ENCODE peak calls at places on chromosomes 13 and 19, in ten cellular contexts. O, Z, J, Q, D, H, U, B, N and P are unnamed samples.

GRCh38 chr13:31588331-31588730 is 151.0 kb upstream of the RXFP2 start:
- DNase-seq in O (no peak), Z (no peak), J (no peak), Q (no peak), D (no peak), H (no peak), U (no peak), B (no peak), N (no peak), P (no peak)

GRCh38 chr19:3098515-3099346 is 4.6 kb downstream of the GNA11 start:
- DNase-seq in O (peak), Z (no peak), J (no peak), Q (no peak), D (no peak), H (peak), U (no peak), B (peak), N (no peak), P (no peak)

GRCh38 chr19:18417250-18418033 is 1.8 kb upstream of the SSBP4 start:
- DNase-seq in O (peak), Z (peak), J (no peak), Q (no peak), D (no peak), H (peak), U (peak), B (peak), N (no peak), P (peak)

GRCh38 chr13:22883961-22884360 is 296.8 kb upstream of the SGCG start:
- DNase-seq in O (no peak), Z (no peak), J (no peak), Q (no peak), D (no peak), H (no peak), U (no peak), B (no peak), N (no peak), P (peak)

GRCh38 chr19:51524661-51525264 is 6.7 kb downstream of the SIGLEC6 start:
- DNase-seq in O (no peak), Z (no peak), J (no peak), Q (no peak), D (no peak), H (no peak), U (no peak), B (no peak), N (no peak), P (no peak)

GRCh38 chr13:113802761-113803160 is 43.7 kb downstream of the TMEM255B start:
- DNase-seq in O (no peak), Z (no peak), J (no peak), Q (no peak), D (no peak), H (no peak), U (no peak), B (no peak), N (no peak), P (no peak)

GRCh38 chr19:1577090-1577928 is 9.2 kb upstream of the MEX3D start:
- DNase-seq in O (no peak), Z (no peak), J (no peak), Q (no peak), D (no peak), H (no peak), U (no peak), B (no peak), N (no peak), P (no peak)

GRCh38 chr19:40104754-40105153 is 14.0 kb upstream of the ZNF780A start:
- DNase-seq in O (no peak), Z (no peak), J (no peak), Q (no peak), D (no peak), H (no peak), U (no peak), B (no peak), N (no peak), P (no peak)

GRCh38 chr19:53849237-53849676 is 18.4 kb upstream of the MYADM start:
- DNase-seq in O (peak), Z (no peak), J (no peak), Q (no peak), D (no peak), H (peak), U (peak), B (peak), N (no peak), P (no peak)

GRCh38 chr13:104847863-104848262 is 1687.6 kb downstream of the EFNB2 start:
- DNase-seq in O (no peak), Z (no peak), J (no peak), Q (no peak), D (no peak), H (no peak), U (no peak), B (no peak), N (no peak), P (no peak)

GRCh38 chr19:33290956-33291622 is 11.2 kb downstream of the CEBPA start:
- DNase-seq in O (no peak), Z (no peak), J (no peak), Q (no peak), D (no peak), H (no peak), U (peak), B (peak), N (no peak), P (peak)

GRCh38 chr19:38946229-38947010 is 15.7 kb downstream of the MRPS12 start:
- DNase-seq in O (no peak), Z (no peak), J (no peak), Q (no peak), D (no peak), H (no peak), U (peak), B (no peak), N (no peak), P (no peak)

GRCh38 chr19:18659281-18660050 is 22.6 kb downstream of the KLHL26 start:
- DNase-seq in O (peak), Z (no peak), J (no peak), Q (no peak), D (no peak), H (peak), U (no peak), B (peak), N (no peak), P (no peak)

GRCh38 chr19:29568036-29568788 is 37.9 kb upstream of the POP4 start:
- DNase-seq in O (no peak), Z (no peak), J (no peak), Q (no peak), D (no peak), H (no peak), U (no peak), B (no peak), N (no peak), P (no peak)

GRCh38 chr13:49625392-49626137 is 2.7 kb upstream of the ARL11 start:
- DNase-seq in O (peak), Z (no peak), J (no peak), Q (no peak), D (no peak), H (no peak), U (no peak), B (peak), N (no peak), P (peak)

GRCh38 chr13:39036212-39036611 is 1.7 kb downstream of the PROSER1 start:
- DNase-seq in O (no peak), Z (no peak), J (no peak), Q (no peak), D (no peak), H (peak), U (no peak), B (no peak), N (no peak), P (no peak)